ENCODE peak calls at places on chromosomes 6 and 20, in five cellular contexts. G, N, F, Q and Z are unnamed samples.

GRCh38 chr6:134235937-134236751 is 81.8 kb downstream of the SGK1 start:
- DNase-seq in G (peak), N (no peak), F (no peak), Q (peak), Z (peak)

GRCh38 chr6:101716387-101716786 is 322.9 kb downstream of the GRIK2 start:
- DNase-seq in G (no peak), N (no peak), F (no peak), Q (no peak), Z (no peak)

GRCh38 chr6:132215805-132216204 is 185.5 kb downstream of the MOXD1 start:
- DNase-seq in G (no peak), N (no peak), F (no peak), Q (no peak), Z (no peak)

GRCh38 chr6:137316626-137317025 is 97.4 kb upstream of the IFNGR1 start:
- DNase-seq in G (no peak), N (no peak), F (no peak), Q (no peak), Z (peak)

GRCh38 chr6:82877213-82878195 is 188.1 kb downstream of the UBE3D start:
- DNase-seq in G (peak), N (no peak), F (no peak), Q (peak), Z (peak)

GRCh38 chr6:46323312-46323965 is 152.7 kb upstream of the ENPP5 start:
- DNase-seq in G (peak), N (no peak), F (no peak), Q (no peak), Z (peak)

GRCh38 chr6:186221-186965 is 105.9 kb upstream of the DUSP22 start:
- DNase-seq in G (peak), N (no peak), F (no peak), Q (no peak), Z (no peak)

GRCh38 chr6:41286544-41287346 is at the start of gene TREM1:
- DNase-seq in G (peak), N (no peak), F (no peak), Q (no peak), Z (peak)

GRCh38 chr20:52747736-52748135 is 224.4 kb upstream of the TSHZ2 start:
- DNase-seq in G (no peak), N (no peak), F (no peak), Q (no peak), Z (peak)

GRCh38 chr6:17096657-17097056 is 5.2 kb upstream of the STMND1 start:
- DNase-seq in G (no peak), N (no peak), F (no peak), Q (no peak), Z (no peak)

GRCh38 chr20:1322511-1323245 is 6.3 kb downstream of the SDCBP2 start:
- DNase-seq in G (peak), N (no peak), F (no peak), Q (peak), Z (peak)

GRCh38 chr6:72348926-72349325 is 272.9 kb upstream of the KCNQ5 start:
- DNase-seq in G (peak), N (no peak), F (no peak), Q (no peak), Z (no peak)

GRCh38 chr20:56631990-56632327 is 2.9 kb downstream of the TFAP2C start:
- DNase-seq in G (no peak), N (no peak), F (no peak), Q (no peak), Z (peak)

GRCh38 chr6:77339926-77340325 is 123.4 kb downstream of the HTR1B start:
- DNase-seq in G (no peak), N (no peak), F (no peak), Q (no peak), Z (no peak)

GRCh38 chr20:20799913-20800312 is 87.5 kb upstream of the RALGAPA2 start:
- DNase-seq in G (no peak), N (no peak), F (no peak), Q (no peak), Z (no peak)

GRCh38 chr20:12414446-12415274 is 497.0 kb downstream of the BTBD3 start:
- DNase-seq in G (no peak), N (peak), F (no peak), Q (no peak), Z (peak)

GRCh38 chr20:17854307-17854903 is 114.2 kb downstream of the SNX5 start:
- DNase-seq in G (peak), N (peak), F (no peak), Q (peak), Z (peak)

GRCh38 chr20:58945967-58946631 is 35.0 kb upstream of the NELFCD start:
- DNase-seq in G (no peak), N (no peak), F (no peak), Q (no peak), Z (no peak)

GRCh38 chr20:53960586-53961386 is 109.6 kb downstream of the BCAS1 start:
- DNase-seq in G (no peak), N (no peak), F (no peak), Q (no peak), Z (no peak)

GRCh38 chr20:48804300-48804980 is 23.4 kb downstream of the PREX1 start:
- DNase-seq in G (no peak), N (no peak), F (no peak), Q (no peak), Z (no peak)

GRCh38 chr6:125947581-125947980 is 9.0 kb upstream of the HINT3 start:
- DNase-seq in G (peak), N (no peak), F (no peak), Q (peak), Z (peak)

GRCh38 chr20:13259921-13260320 is 38.8 kb downstream of the ISM1 start:
- DNase-seq in G (no peak), N (no peak), F (no peak), Q (no peak), Z (no peak)

GRCh38 chr6:69216127-69216526 is 580.7 kb downstream of the LMBRD1 start:
- DNase-seq in G (no peak), N (no peak), F (no peak), Q (no peak), Z (no peak)

GRCh38 chr6:28474441-28475219 is 31.3 kb upstream of the ZSCAN23 start:
- DNase-seq in G (peak), N (no peak), F (no peak), Q (peak), Z (peak)

GRCh38 chr6:158232445-158233213 is 64.5 kb downstream of the GTF2H5 start:
- DNase-seq in G (peak), N (peak), F (peak), Q (peak), Z (peak)

GRCh38 chr6:98808522-98809210 is 25.7 kb upstream of the POU3F2 start:
- DNase-seq in G (no peak), N (no peak), F (no peak), Q (no peak), Z (no peak)

GRCh38 chr6:169075211-169075621 is 178.4 kb downstream of the THBS2 start:
- DNase-seq in G (no peak), N (no peak), F (no peak), Q (no peak), Z (no peak)

GRCh38 chr6:80165143-80165542 is 58.7 kb downstream of the BCKDHB start:
- DNase-seq in G (peak), N (no peak), F (no peak), Q (peak), Z (peak)